ENCODE peak calls at places on chromosome 18, in eight cellular contexts. U is iPS DF 19.7; C is NCI-H446; G is HepG2; B is ovary; M is GM19239; O is left colon; T is stimulated activated CD4-positive, alpha-beta T cell treated with anti-CD3 and anti-CD28 coated beads, Interleukin-2, amount 100 ng/mL, for 4 hours. W is an unnamed sample.
A peak's percentile ranks its signal among the peaks of the same experiment; 100 is the strongest.

GRCh38 chr18:31512203-31512764 is 14.3 kb downstream of the DSG2 start:
- DNase-seq in U (no peak), C (no peak), M (no peak), G (peak; percentile 97), O (peak; percentile 90), T (no peak), B (no peak), W (no peak)

GRCh38 chr18:48090021-48090420 is 159.6 kb upstream of the SMAD2 start:
- DNase-seq in U (no peak), M (no peak), C (no peak), O (no peak), B (no peak), G (no peak), T (no peak), W (no peak)

GRCh38 chr18:79753391-79753851 is 44.3 kb upstream of the KCNG2 start:
- DNase-seq in C (no peak), M (no peak), T (no peak), U (no peak), B (no peak), O (peak; percentile 23), G (no peak), W (no peak)

GRCh38 chr18:55743133-55743532 is 155.1 kb upstream of the TCF4 start:
- DNase-seq in M (no peak), T (no peak), B (no peak), C (no peak), G (no peak), U (no peak), O (no peak), W (no peak)

GRCh38 chr18:22267697-22268096 is 98.3 kb downstream of the GATA6 start:
- DNase-seq in M (no peak), U (no peak), G (no peak), C (no peak), B (no peak), O (no peak), T (no peak), W (peak; percentile 87)

GRCh38 chr18:23228102-23229051 is 93.1 kb downstream of the CABLES1 start:
- DNase-seq in B (peak; percentile 63), C (peak; percentile 21), U (no peak), G (no peak), O (no peak), M (no peak), T (no peak), W (peak; percentile 60)

GRCh38 chr18:57437782-57438668 is 2.9 kb downstream of the ONECUT2 start:
- DNase-seq in M (no peak), O (peak; percentile 42), U (no peak), C (peak; percentile 78), G (peak; percentile 75), T (peak; percentile 24), B (no peak), W (peak; percentile 37)

GRCh38 chr18:80169607-80170006 is 60.5 kb downstream of the ADNP2 start:
- DNase-seq in O (no peak), U (no peak), C (no peak), G (no peak), T (no peak), B (no peak), M (no peak), W (no peak)

GRCh38 chr18:23380817-23381216 is 72.3 kb upstream of the RIOK3 start:
- DNase-seq in T (no peak), B (no peak), U (no peak), G (no peak), M (no peak), C (no peak), O (no peak), W (no peak)

GRCh38 chr18:8469793-8470192 is 139.4 kb upstream of the RAB12 start:
- DNase-seq in G (no peak), M (no peak), U (no peak), T (no peak), O (no peak), B (no peak), C (no peak), W (no peak)

GRCh38 chr18:3405713-3406112 is 44.3 kb upstream of the TGIF1 start:
- DNase-seq in T (no peak), C (no peak), U (no peak), B (no peak), O (no peak), G (no peak), M (no peak), W (no peak)

GRCh38 chr18:11845653-11846052 is 5.6 kb upstream of the CHMP1B start:
- DNase-seq in M (no peak), T (no peak), C (no peak), U (no peak), G (no peak), B (no peak), O (no peak), W (no peak)

GRCh38 chr18:13211537-13211936 is 7.0 kb upstream of the LDLRAD4 start:
- DNase-seq in M (no peak), G (no peak), O (no peak), U (no peak), C (no peak), T (no peak), B (no peak), W (no peak)

GRCh38 chr18:56711706-56712445 is 60.7 kb downstream of the WDR7 start:
- DNase-seq in C (peak; percentile 1), O (no peak), U (no peak), G (no peak), B (no peak), M (no peak), T (no peak), W (no peak)

GRCh38 chr18:74329688-74330205 is 14.1 kb downstream of the C18orf63 start:
- DNase-seq in M (no peak), B (no peak), G (no peak), C (no peak), O (no peak), T (no peak), U (no peak), W (no peak)

GRCh38 chr18:49849331-49850217 is 36.2 kb upstream of the ACAA2 start:
- DNase-seq in M (no peak), U (peak; percentile 47), T (no peak), O (peak; percentile 97), C (peak; percentile 55), G (peak; percentile 42), B (no peak), W (peak; percentile 47)

GRCh38 chr18:35971661-35972196 is 750 bp upstream of the RMP24 start:
- DNase-seq in O (no peak), T (no peak), M (no peak), B (peak; percentile 18), C (no peak), U (no peak), G (peak; percentile 10), W (no peak)